ENCODE peak calls at places on chromosome X, in nine cellular contexts. D is mesendoderm; Z is mesenchymal stem cell; Y is psoas muscle; P is suprapubic skin; X is CD4-positive, CD25-positive, alpha-beta regulatory T cell; R is OCI-LY7; K is breast epithelium; B is H9. L is an unnamed sample.
A peak's percentile ranks its signal among the peaks of the same experiment; 100 is the strongest.

GRCh38 chrX:24425806-24426205 is 39.3 kb upstream of the PDK3 start:
- DNase-seq in K (no peak), Z (no peak), P (no peak), B (no peak), Y (no peak), X (no peak), D (no peak), R (no peak), L (no peak)

GRCh38 chrX:88024022-88024421 is 506.4 kb downstream of the KLHL4 start:
- DNase-seq in P (no peak), K (no peak), R (no peak), Y (no peak), Z (no peak), B (no peak), D (no peak), X (no peak), L (no peak)

GRCh38 chrX:26922278-26922677 is 540.9 kb downstream of the PPP4R3C start:
- DNase-seq in B (no peak), K (no peak), R (no peak), X (no peak), Y (no peak), Z (peak; percentile 1), D (no peak), P (no peak), L (no peak)

GRCh38 chrX:47960400-47960799 is 43.4 kb downstream of the ZNF182 start:
- DNase-seq in D (no peak), X (no peak), R (no peak), B (no peak), P (no peak), K (no peak), Z (no peak), Y (no peak), L (no peak)

GRCh38 chrX:68584221-68584620 is 63.2 kb upstream of the STARD8 start:
- DNase-seq in X (no peak), D (no peak), Z (no peak), R (no peak), P (no peak), K (no peak), B (no peak), Y (no peak), L (no peak)

GRCh38 chrX:149903889-149904748 is 23.1 kb downstream of the MAGEA8 start:
- DNase-seq in B (no peak), R (no peak), P (no peak), K (no peak), Y (no peak), Z (peak; percentile 28), X (no peak), D (peak; percentile 66), L (no peak)

GRCh38 chrX:83495882-83496281 is 12.2 kb upstream of the POU3F4 start:
- DNase-seq in B (no peak), Z (no peak), P (no peak), R (no peak), X (no peak), Y (no peak), D (no peak), K (no peak), L (no peak)

GRCh38 chrX:55488559-55489314 is 911 bp downstream of the USP51 start:
- DNase-seq in R (peak; percentile 64), Y (peak; percentile 56), D (peak; percentile 75), X (peak; percentile 75), Z (peak; percentile 64), K (peak; percentile 58), P (peak; percentile 80), B (peak; percentile 70), L (no peak)

GRCh38 chrX:22134681-22135080 is 102.6 kb downstream of the PHEX start:
- DNase-seq in B (no peak), R (no peak), X (no peak), P (no peak), Y (no peak), K (no peak), Z (peak; percentile 72), D (peak; percentile 33), L (no peak)

GRCh38 chrX:113001836-113002235 is 161.2 kb upstream of the AMOT start:
- DNase-seq in X (no peak), B (no peak), P (no peak), R (peak; percentile 0), D (no peak), Y (no peak), K (no peak), Z (no peak), L (no peak)

GRCh38 chrX:82134378-82134777 is 932.5 kb downstream of the SH3BGRL start:
- DNase-seq in Y (no peak), Z (no peak), K (no peak), B (no peak), P (no peak), X (no peak), D (no peak), R (no peak), L (no peak)

GRCh38 chrX:65582450-65583082 is 48.0 kb upstream of the LAS1L start:
- DNase-seq in P (no peak), D (peak; percentile 40), R (no peak), X (no peak), Z (no peak), B (no peak), K (no peak), Y (no peak), L (no peak)

GRCh38 chrX:105837227-105837626 is 14.9 kb downstream of the NRK start:
- DNase-seq in Z (peak; percentile 91), D (no peak), X (no peak), P (no peak), Y (peak; percentile 35), B (no peak), R (no peak), K (peak; percentile 27), L (peak; percentile 79)

GRCh38 chrX:40298569-40298968 is 200.8 kb upstream of the BCOR start:
- DNase-seq in P (no peak), Y (no peak), R (no peak), D (peak; percentile 73), Z (peak; percentile 39), B (peak; percentile 41), X (no peak), K (no peak), L (no peak)

GRCh38 chrX:111376897-111377601 is 34.9 kb downstream of the DCX start:
- DNase-seq in Y (no peak), D (peak; percentile 82), K (no peak), P (no peak), X (no peak), R (no peak), Z (no peak), B (peak; percentile 48), L (no peak)

GRCh38 chrX:69503835-69504625 is at the start of gene NALF2:
- DNase-seq in Z (peak; percentile 35), R (peak; percentile 80), Y (peak; percentile 56), K (no peak), D (peak; percentile 92), X (no peak), B (peak; percentile 84), P (no peak), L (no peak)

GRCh38 chrX:36973575-36973974 is 34.6 kb upstream of the FAM47C start:
- DNase-seq in Z (no peak), P (no peak), B (no peak), K (no peak), R (no peak), X (no peak), D (no peak), Y (no peak), L (no peak)

GRCh38 chrX:56782791-56783449 is 53.9 kb downstream of the NBDY start:
- DNase-seq in X (no peak), Y (no peak), D (no peak), P (no peak), K (no peak), R (no peak), Z (no peak), B (no peak), L (no peak)
- H3K4me1 ChIP-seq in X (peaks cover 4% of the 10 kb centered on the region), Y (no peaks in the 10 kb centered on the region), D (no peaks in the 10 kb centered on the region), P (no peaks in the 10 kb centered on the region), K (no peaks in the 10 kb centered on the region), R (no peaks in the 10 kb centered on the region), Z (no peaks in the 10 kb centered on the region), B (no peaks in the 10 kb centered on the region), L (no peaks in the 10 kb centered on the region)

GRCh38 chrX:115652221-115652620 is 91.2 kb downstream of the PLS3 start:
- DNase-seq in R (no peak), B (no peak), Z (no peak), Y (no peak), X (no peak), D (no peak), P (no peak), K (no peak), L (no peak)

GRCh38 chrX:115650449-115650848 is 89.5 kb downstream of the PLS3 start:
- DNase-seq in D (peak; percentile 41), Z (peak; percentile 3), K (no peak), B (no peak), X (no peak), R (no peak), P (no peak), Y (no peak), L (no peak)

GRCh38 chrX:115649461-115650063 is 88.6 kb downstream of the PLS3 start:
- DNase-seq in K (no peak), B (peak; percentile 41), Z (no peak), X (no peak), P (no peak), Y (no peak), R (no peak), D (peak; percentile 71), L (no peak)

GRCh38 chrX:115650916-115651315 is 89.9 kb downstream of the PLS3 start:
- DNase-seq in D (peak; percentile 67), P (no peak), X (no peak), K (no peak), B (peak; percentile 71), R (peak; percentile 8), Y (no peak), Z (peak; percentile 53), L (no peak)
- H3K27ac ChIP-seq in D (no peak overlapping the region), P (no peak overlapping the region), X (no peak overlapping the region), K (no peak overlapping the region), B (peak overlapping the region; percentile 77), R (no peak overlapping the region), Y (no peak overlapping the region), Z (no peak overlapping the region), L (no peak overlapping the region)

DNA sequence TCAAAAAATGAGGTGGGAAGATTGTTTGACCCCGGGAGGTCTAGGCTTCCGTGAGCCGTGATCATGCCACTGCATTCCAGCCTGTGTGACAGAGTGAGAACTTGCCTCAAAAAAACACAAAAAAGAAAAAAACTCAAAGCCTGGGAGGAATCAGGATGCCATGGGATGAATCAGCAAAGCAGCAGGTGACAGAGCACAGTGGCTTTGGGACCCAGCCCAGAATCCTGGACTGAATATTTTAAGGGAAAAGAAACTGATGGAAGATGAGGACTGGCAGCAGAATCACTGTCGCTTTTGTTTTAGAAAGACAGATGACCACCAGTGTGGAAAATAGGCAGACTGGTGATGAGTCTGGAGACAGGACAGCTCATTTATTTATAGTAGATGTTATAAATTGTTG is 16.6 kb downstream of the S100G start:
- DNase-seq in K (no peak), R (no peak), B (no peak), D (peak; percentile 56), P (no peak), X (no peak), Z (peak; percentile 23), Y (no peak), L (no peak)
- H3K4me1 ChIP-seq in K (no peaks in the 10 kb centered on the region), R (no peaks in the 10 kb centered on the region), B (peaks cover 5% of the 10 kb centered on the region), D (no peaks in the 10 kb centered on the region), P (no peaks in the 10 kb centered on the region), X (no peaks in the 10 kb centered on the region), Z (peaks cover 5% of the 10 kb centered on the region), Y (no peaks in the 10 kb centered on the region), L (no peaks in the 10 kb centered on the region)

DNA sequence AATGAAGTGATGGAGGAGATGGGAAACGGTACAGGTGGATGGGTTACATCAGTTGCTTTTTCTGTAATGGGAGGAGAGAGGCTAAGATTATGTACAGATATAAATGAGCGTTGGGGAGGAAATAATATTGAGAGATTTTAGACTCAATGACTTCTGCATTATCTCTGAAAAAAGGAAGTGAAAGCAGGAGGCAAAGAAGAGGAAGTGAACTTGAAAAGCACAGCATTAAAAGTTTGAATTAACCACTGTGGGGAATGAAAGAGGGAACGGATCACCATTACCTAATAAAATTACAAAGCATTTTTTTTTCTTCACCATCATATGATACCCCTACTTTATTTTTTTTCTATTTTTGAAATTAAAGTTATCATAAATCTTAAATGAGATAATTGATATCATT is 1025.5 kb downstream of the RPA4 start:
- DNase-seq in R (peak; percentile 79), K (no peak), D (no peak), P (no peak), B (no peak), X (no peak), Y (no peak), Z (no peak), L (no peak)
- H3K27ac ChIP-seq in R (peak overlapping the region; percentile 71), K (no peak overlapping the region), D (no peak overlapping the region), P (no peak overlapping the region), B (no peak overlapping the region), X (no peak overlapping the region), Y (no peak overlapping the region), Z (no peak overlapping the region), L (no peak overlapping the region)